ENCODE peak calls at places on chromosomes 4 and X, in ten cellular contexts. B is body of pancreas, F is thoracic aorta, T is upper lobe of right lung, L is pancreas, C is tibial nerve, N is H9, Y is ascending aorta, Z is ovary, V is heart right ventricle. X is an unnamed sample. For H3K27me3, the result is how much of the 10 kb centered on the place peaks cover.

GRCh38 chrX:121122332-121122731 is 74.9 kb downstream of the GLUD2 start:
- DNase-seq in Y (no peak), L (no peak), F (no peak), B (no peak), N (no peak), V (no peak), T (no peak), C (no peak), Z (no peak), X (no peak)

GRCh38 chr4:71595576-71596108 is 188.2 kb downstream of the GC start:
- DNase-seq in B (no peak), N (no peak), L (no peak), Z (no peak), Y (no peak), T (no peak), C (no peak), V (no peak), F (no peak), X (no peak)

GRCh38 chr4:145736241-145736831 is 56.4 kb downstream of the C4orf51 start:
- DNase-seq in Y (peak), C (peak), B (peak), F (peak), V (peak), T (peak), N (no peak), Z (no peak), L (peak), X (peak)

GRCh38 chrX:134545524-134545923 is 85.6 kb downstream of the HPRT1 start:
- DNase-seq in Y (no peak), Z (peak), B (no peak), N (no peak), F (no peak), V (no peak), C (no peak), T (no peak), L (no peak), X (no peak)

GRCh38 chr4:87806520-87806919 is 7.2 kb downstream of the IBSP start:
- DNase-seq in L (no peak), Z (no peak), N (no peak), Y (no peak), T (no peak), V (no peak), B (no peak), F (no peak), C (no peak), X (no peak)

GRCh38 chr4:80535551-80535950 is 200.0 kb downstream of the CFAP299 start:
- DNase-seq in L (no peak), N (no peak), B (no peak), Z (no peak), F (no peak), C (no peak), T (no peak), Y (no peak), V (no peak), X (no peak)

GRCh38 chrX:127128282-127128681 is 308.8 kb downstream of the PRR32 start:
- DNase-seq in L (no peak), T (no peak), F (no peak), B (no peak), Z (no peak), V (no peak), C (no peak), N (no peak), Y (no peak), X (no peak)

GRCh38 chrX:25558137-25558536 is 542.4 kb upstream of the ARX start:
- DNase-seq in Z (no peak), B (no peak), N (no peak), C (no peak), L (no peak), T (no peak), V (no peak), F (no peak), Y (no peak), X (no peak)

GRCh38 chrX:150198776-150199175 is 164.3 kb upstream of the MAMLD1 start:
- DNase-seq in T (no peak), C (no peak), L (no peak), Z (no peak), Y (no peak), B (no peak), N (no peak), F (no peak), V (no peak), X (no peak)

GRCh38 chr4:65393078-65393477 is 277.2 kb downstream of the EPHA5 start:
- DNase-seq in Z (no peak), C (no peak), B (no peak), T (no peak), Y (no peak), L (no peak), N (no peak), V (no peak), F (no peak), X (no peak)

GRCh38 chr4:133316874-133317273 is 167.8 kb downstream of the PCDH10 start:
- DNase-seq in C (no peak), L (no peak), T (no peak), Y (no peak), Z (no peak), V (no peak), B (no peak), F (no peak), N (no peak), X (no peak)

GRCh38 chr4:67393699-67394281 is 151.5 kb downstream of the CENPC start:
- DNase-seq in V (no peak), N (no peak), Y (no peak), C (peak), T (no peak), F (no peak), Z (no peak), L (no peak), B (no peak), X (no peak)

GRCh38 chrX:85569096-85569495 is 189.6 kb upstream of the POF1B start:
- DNase-seq in F (no peak), N (no peak), Z (no peak), V (no peak), L (no peak), C (no peak), T (no peak), B (no peak), Y (no peak), X (no peak)

GRCh38 chr4:43411226-43411625 is 518.7 kb downstream of the GRXCR1 start:
- DNase-seq in B (no peak), Y (no peak), Z (no peak), T (no peak), N (no peak), F (no peak), C (no peak), L (no peak), V (no peak), X (no peak)

GRCh38 chr4:27463816-27464215 is 603.2 kb downstream of the STIM2 start:
- DNase-seq in L (no peak), F (no peak), V (no peak), T (no peak), C (no peak), N (no peak), Y (no peak), Z (no peak), B (no peak), X (no peak)

GRCh38 chr4:57652765-57653164 is 542.6 kb upstream of the IGFBP7 start:
- DNase-seq in T (no peak), Z (no peak), N (no peak), F (no peak), C (no peak), Y (no peak), L (no peak), V (no peak), B (no peak), X (no peak)

GRCh38 chr4:55364691-55365346 is 18.8 kb downstream of the SRD5A3 start:
- DNase-seq in Z (no peak), F (no peak), B (no peak), C (no peak), Y (no peak), T (no peak), L (no peak), V (no peak), N (no peak), X (no peak)

GRCh38 chrX:71158603-71159002 is 14.0 kb downstream of the NLGN3 start:
- DNase-seq in N (no peak), V (no peak), Z (no peak), B (no peak), C (no peak), L (no peak), F (no peak), Y (no peak), T (no peak), X (no peak)

DNA sequence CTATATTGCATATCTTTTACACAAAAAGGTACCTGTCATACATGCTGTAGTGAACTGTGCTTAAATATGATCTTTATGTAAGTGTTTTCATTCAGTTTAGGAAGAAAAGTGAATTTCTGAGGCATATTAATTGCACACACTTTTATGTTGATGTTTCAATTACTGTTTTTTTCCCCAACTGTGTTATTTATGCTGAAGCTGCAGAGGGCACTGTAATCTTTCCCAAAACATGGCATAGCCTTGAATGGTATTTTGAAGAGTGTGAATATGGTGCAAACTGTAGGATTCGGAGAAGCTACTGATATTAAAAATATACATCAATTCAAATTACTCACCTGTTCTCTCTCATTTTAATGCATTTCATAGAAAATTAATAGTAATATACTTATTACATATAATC is 6.0 kb upstream of the CENPE start:
- DNase-seq in Z (no peak), T (no peak), N (no peak), L (no peak), V (no peak), Y (no peak), F (no peak), C (no peak), B (no peak), X (no peak)
- TF ChIP-seq CTCF in Z (no peak), T (no peak), N (peak), L (no peak), V (no peak), Y (no peak), F (no peak), C (peak), B (peak), X (no peak)

GRCh38 chr4:26354491-26354890 is 33.7 kb downstream of the RBPJ start:
- DNase-seq in Z (no peak), Y (no peak), L (no peak), N (no peak), V (no peak), C (no peak), B (no peak), T (no peak), F (no peak), X (no peak)

GRCh38 chr4:26355392-26356052 is 34.7 kb downstream of the RBPJ start:
- DNase-seq in L (no peak), Y (no peak), V (no peak), N (no peak), C (no peak), Z (no peak), T (no peak), B (no peak), F (no peak), X (no peak)

GRCh38 chr4:26356067-26356466 is 35.3 kb downstream of the RBPJ start:
- DNase-seq in N (no peak), B (no peak), Y (no peak), L (no peak), F (no peak), Z (no peak), V (no peak), T (no peak), C (no peak), X (no peak)

GRCh38 chr4:26349496-26349895 is 28.7 kb downstream of the RBPJ start:
- DNase-seq in Y (no peak), T (no peak), C (no peak), B (no peak), Z (no peak), L (no peak), F (no peak), N (no peak), V (no peak), X (no peak)

GRCh38 chr4:26351685-26352084 is 30.9 kb downstream of the RBPJ start:
- DNase-seq in C (no peak), Y (no peak), V (no peak), B (no peak), N (no peak), F (no peak), Z (no peak), L (no peak), T (no peak), X (no peak)
- H3K27me3 ChIP-seq in C (under half), Y (under half), V (under half), B (under half), N (under half), F (under half), Z (under half), L (under half), T (under half), X (under half)

GRCh38 chr4:24686866-24687672 is 102.7 kb upstream of the DHX15 start:
- DNase-seq in F (no peak), Z (no peak), C (peak), V (peak), B (peak), Y (no peak), N (peak), L (no peak), T (peak), X (peak)
- TF ChIP-seq CTCF in F (no peak), Z (no peak), C (peak), V (peak), B (peak), Y (no peak), N (peak), L (peak), T (peak), X (peak)

DNA sequence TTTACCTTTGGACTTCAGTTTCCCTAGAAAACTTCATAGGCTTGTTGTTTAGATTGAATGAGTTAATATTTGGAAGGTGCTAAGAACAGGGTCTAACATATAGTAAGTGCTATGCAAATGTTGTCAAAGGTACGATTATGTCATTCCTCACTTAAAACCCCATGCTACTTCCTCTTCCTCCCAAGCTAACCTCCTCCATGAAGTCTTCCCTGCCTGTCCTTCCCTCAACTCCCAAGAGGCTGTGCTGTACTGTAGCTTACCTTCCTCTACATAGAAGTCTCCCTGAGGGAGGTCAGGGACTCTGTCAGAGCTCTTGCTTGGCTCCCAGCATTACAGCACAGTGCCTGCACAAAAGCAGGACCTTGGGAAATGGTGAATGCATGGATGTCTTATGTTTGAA is 103.4 kb upstream of the PJA1 start:
- DNase-seq in C (no peak), Z (no peak), Y (no peak), N (no peak), F (no peak), T (no peak), V (no peak), B (no peak), L (no peak), X (no peak)
- H3K27me3 ChIP-seq in C (under half), Z (under half), Y (under half), N (under half), F (under half), T (under half), V (under half), B (under half), L (under half), X (under half)

GRCh38 chr4:110347805-110348204 is 128.2 kb upstream of the ENPEP start:
- DNase-seq in L (no peak), B (no peak), C (no peak), V (no peak), N (no peak), Y (no peak), Z (no peak), F (no peak), T (no peak), X (no peak)

GRCh38 chr4:110348711-110349383 is 127.1 kb upstream of the ENPEP start:
- DNase-seq in V (no peak), B (no peak), C (no peak), F (no peak), Z (no peak), Y (no peak), T (no peak), N (no peak), L (no peak), X (no peak)

DNA sequence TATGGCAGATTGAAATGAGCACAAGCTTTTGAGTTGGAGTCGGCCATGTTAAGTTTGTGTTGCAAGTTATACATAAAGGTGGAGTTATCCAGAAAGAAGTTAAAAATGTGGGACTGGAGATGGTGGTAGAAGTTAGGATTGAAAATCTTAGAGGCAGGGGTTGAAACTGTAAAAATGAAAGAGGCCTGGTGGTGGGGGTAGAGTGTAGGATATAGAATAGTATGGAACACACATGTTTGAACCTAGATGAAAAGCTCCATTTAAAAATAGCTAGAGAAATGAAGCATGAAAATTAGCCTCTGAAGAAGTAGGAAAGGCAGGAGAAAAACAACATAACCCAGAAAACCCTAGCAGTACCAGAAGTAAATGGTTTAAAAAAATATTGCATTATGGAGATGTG is 131.8 kb upstream of the ENPEP start:
- DNase-seq in C (no peak), B (no peak), F (no peak), L (no peak), Y (no peak), Z (no peak), T (no peak), V (no peak), N (no peak), X (no peak)
- TF ChIP-seq CTCF in C (no peak), B (peak), F (no peak), L (no peak), Y (no peak), Z (no peak), T (no peak), V (no peak), N (peak), X (peak)

GRCh38 chrX:72308566-72309296 is 3.0 kb upstream of the CITED1 start:
- DNase-seq in Z (peak), F (no peak), L (peak), V (peak), B (peak), N (peak), Y (peak), T (peak), C (peak), X (peak)
- H3K27me3 ChIP-seq in Z (under half), F (under half), L (under half), V (under half), B (under half), N (under half), Y (under half), T (under half), C (half or more), X (under half)